ENCODE peak calls at places on chromosomes 3 and 15, in five cellular contexts. E, V, D, A and X are unnamed samples.

GRCh38 chr15:42549052-42549491 is 434 bp downstream of the HAUS2 start:
- DNase-seq in E (peak; percentile 25), V (no peak), D (no peak), A (peak; percentile 27), X (peak; percentile 20)

GRCh38 chr3:160941885-160942494 is 163.2 kb downstream of the B3GALNT1 start:
- DNase-seq in E (peak; percentile 83), V (peak; percentile 72), D (peak; percentile 81), A (peak; percentile 22), X (no peak)

GRCh38 chr3:68987322-68987721 is 26.2 kb downstream of the EOGT start:
- DNase-seq in E (no peak), V (no peak), D (no peak), A (no peak), X (no peak)

GRCh38 chr3:106341090-106341489 is 472.3 kb upstream of the CBLB start:
- DNase-seq in E (no peak), V (no peak), D (peak; percentile 66), A (no peak), X (no peak)

GRCh38 chr3:174016186-174016585 is 618.6 kb downstream of the NLGN1 start:
- DNase-seq in E (no peak), V (no peak), D (no peak), A (no peak), X (peak; percentile 14)

GRCh38 chr3:17119198-17120072 is 234.7 kb downstream of the PLCL2 start:
- DNase-seq in E (no peak), V (no peak), D (no peak), A (no peak), X (no peak)

GRCh38 chr15:91192285-91193058 is 92.4 kb downstream of the SV2B start:
- DNase-seq in E (no peak), V (no peak), D (no peak), A (no peak), X (no peak)

GRCh38 chr3:29764603-29765254 is 483.9 kb downstream of the RBMS3 start:
- DNase-seq in E (peak; percentile 45), V (no peak), D (no peak), A (peak; percentile 4), X (no peak)

GRCh38 chr3:98994128-98994762 is 92.8 kb upstream of the DCBLD2 start:
- DNase-seq in E (no peak), V (no peak), D (no peak), A (no peak), X (no peak)

GRCh38 chr3:190041333-190042041 is 79.2 kb downstream of the P3H2 start:
- DNase-seq in E (no peak), V (no peak), D (no peak), A (no peak), X (no peak)

GRCh38 chr3:16739416-16740091 is 134.3 kb upstream of the DAZL start:
- DNase-seq in E (no peak), V (no peak), D (no peak), A (no peak), X (no peak)

GRCh38 chr15:58459045-58459444 is 27.3 kb downstream of the LIPC start:
- DNase-seq in E (no peak), V (no peak), D (peak; percentile 53), A (no peak), X (no peak)

GRCh38 chr15:27483124-27483523 is 512.1 kb downstream of the GABRG3 start:
- DNase-seq in E (no peak), V (no peak), D (no peak), A (no peak), X (no peak)

GRCh38 chr3:43484926-43485488 is 136.8 kb downstream of the ANO10 start:
- DNase-seq in E (no peak), V (no peak), D (no peak), A (no peak), X (no peak)

DNA sequence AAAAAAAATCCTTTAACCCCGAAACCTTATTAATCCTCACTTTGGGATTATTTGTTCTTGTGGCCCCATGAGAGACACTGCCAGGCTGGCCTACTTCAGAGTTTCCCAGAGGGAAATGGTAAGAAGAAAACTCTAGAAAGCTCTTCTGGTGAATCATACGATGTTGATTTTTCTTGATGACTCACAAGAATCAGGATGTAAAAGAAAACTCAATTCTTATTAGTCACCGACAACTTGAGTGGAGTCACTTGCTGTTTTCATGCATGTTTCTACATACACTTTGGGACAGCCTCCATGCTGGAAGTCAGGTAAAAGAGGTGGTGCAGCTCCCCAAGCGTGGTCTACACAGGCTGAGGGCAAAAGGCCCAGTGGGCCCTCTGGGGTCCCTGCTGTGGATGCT is 42.8 kb downstream of the MYO5C start:
- DNase-seq in E (peak; percentile 28), V (no peak), D (no peak), A (peak; percentile 98), X (peak; percentile 70)
- TF ChIP-seq POLR2A in E (no peak), V (no peak), D (no peak), A (no peak), X (no peak)

GRCh38 chr3:31241533-31241932 is 291.2 kb upstream of the STT3B start:
- DNase-seq in E (no peak), V (no peak), D (no peak), A (no peak), X (no peak)
- TF ChIP-seq POLR2A in E (no peak), V (no peak), D (no peak), A (no peak), X (no peak)

DNA sequence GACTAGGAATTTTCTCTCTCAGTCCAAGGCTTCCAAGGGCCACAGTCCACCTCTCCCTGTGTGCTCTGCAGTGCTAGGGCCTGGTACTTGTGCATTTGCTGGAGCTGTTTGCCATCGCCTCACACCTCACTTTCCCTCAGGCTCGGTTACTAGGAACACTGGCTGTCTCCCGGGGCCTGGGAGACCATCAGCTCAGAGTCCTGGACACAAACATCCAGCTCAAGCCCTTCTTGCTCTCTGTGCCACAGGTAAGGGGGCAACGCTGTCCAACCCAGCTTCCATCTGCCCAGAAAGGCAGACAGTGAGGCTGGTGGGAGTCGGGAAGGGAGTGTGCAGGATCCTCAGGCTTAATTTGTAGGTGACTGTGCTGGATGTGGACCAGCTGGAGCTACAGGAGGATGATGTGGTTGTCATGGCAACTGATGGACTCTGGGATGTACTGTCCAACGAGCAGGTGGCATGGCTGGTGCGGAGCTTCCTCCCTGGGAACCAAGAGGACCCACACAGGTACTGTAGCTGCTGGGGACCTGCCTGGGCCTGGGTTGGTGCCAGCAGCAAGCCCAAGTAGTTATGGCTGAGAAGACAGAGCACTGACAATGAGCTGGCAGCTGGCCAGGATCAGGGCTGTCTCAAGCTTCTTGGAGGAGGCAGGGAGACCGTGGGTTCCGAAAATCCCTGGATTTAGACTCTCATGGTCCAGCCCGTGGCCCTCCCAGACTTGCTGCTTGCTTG is 3.4 kb downstream of the PPM1M start:
- DNase-seq in E (peak; percentile 28), V (no peak), D (peak; percentile 81), A (no peak), X (no peak)
- TF ChIP-seq POLR2A in E (no peak), V (no peak), D (no peak), A (no peak), X (no peak)

DNA sequence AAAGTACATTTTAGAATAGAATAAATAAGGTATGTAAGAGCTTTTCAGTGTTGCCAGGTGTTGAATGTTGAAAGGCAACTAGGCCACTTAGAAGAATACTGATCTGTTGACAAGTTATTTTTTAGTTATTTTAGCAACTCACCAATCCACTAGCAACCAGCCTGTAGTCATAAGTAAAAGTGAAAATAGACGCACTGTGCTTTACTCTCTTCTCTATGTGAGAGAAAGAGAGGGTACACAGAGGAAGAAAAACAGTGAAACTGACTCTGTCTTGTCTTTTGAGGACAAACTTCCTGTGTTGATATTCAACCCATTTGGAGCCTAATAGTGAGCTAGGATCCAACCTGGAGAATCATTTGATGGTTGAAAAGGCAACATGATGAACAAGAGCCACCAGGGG is 327.1 kb upstream of the GOLIM4 start:
- DNase-seq in E (no peak), V (no peak), D (no peak), A (no peak), X (no peak)
- TF ChIP-seq POLR2A in E (no peak), V (no peak), D (no peak), A (no peak), X (no peak)

DNA sequence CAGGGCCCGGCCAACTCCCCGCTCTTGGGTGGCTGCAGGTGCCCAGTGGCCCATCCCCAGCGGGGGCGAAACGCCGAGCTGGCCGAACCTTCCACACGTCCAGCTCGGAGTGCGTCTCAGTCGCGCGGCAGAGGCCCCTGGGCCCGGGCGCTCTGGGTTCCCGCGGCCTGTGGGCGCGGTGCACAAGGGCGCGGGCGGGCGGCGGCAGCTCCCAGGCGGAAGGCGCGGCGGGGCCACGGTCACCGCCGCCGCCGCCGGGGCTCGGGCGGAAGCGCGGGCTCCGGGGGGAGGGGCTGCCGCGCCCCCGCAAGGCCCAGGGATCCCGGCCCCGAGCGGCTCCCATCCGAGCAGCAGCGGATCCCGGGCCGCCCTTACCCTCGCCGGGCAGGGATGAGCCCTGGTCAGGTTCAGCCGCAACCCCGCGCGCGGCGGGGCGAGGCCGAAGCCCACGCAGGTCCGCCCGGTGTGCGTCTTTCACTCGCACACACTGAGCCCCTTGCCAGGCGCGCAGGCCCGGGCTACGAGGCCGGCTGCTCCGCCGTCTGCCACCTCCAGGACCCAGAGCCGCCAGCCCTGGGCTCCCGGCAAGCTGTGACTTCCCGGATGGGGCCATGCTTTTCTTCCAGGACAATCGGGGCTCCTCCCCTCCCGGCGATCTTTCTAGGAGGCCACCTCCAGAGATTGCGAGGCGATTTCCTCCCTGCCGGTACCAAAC is 54.2 kb downstream of the CCDC54 start:
- DNase-seq in E (peak; percentile 81), V (peak; percentile 45), D (peak; percentile 86), A (peak; percentile 73), X (peak; percentile 72)
- TF ChIP-seq POLR2A in E (peak; percentile 89), V (no peak), D (peak; percentile 63), A (peak; percentile 86), X (peak; percentile 68)

DNA sequence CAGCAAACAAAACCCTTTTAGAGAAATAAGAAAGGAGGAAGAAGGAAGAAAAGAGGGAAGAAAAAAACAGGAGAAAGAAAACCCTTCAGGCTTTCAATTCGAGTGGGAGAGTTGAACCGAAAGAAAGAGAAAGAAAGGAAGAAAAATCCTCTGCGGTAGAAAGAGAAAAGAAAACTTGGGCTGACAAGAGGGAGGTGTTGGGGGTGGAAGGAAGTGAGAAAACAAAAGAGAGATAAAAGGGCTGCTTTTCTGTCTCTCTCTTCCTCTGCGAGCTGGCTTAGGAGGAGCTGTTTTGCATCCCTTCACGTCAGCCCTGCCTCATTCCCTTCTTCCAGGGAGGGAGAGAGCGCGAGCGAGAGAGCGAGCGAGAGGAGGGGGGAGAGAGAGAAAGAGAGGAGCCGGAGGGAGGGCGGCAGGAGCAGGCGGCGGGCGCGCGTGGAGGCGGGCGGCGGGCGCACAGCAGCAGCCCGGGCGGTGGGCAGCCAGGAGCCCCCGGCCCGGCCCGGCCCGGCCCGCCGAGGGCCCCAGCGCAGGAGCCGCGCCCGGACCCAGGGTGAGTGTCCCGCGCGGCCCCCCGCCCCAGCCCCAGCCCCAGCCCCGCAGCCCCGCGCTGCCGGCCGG is at the start of gene ZNF710:
- DNase-seq in E (peak; percentile 42), V (peak; percentile 44), D (peak; percentile 83), A (peak; percentile 77), X (peak; percentile 39)
- TF ChIP-seq POLR2A in E (peak; percentile 15), V (no peak), D (peak; percentile 39), A (peak; percentile 30), X (peak; percentile 38)

GRCh38 chr3:148865039-148865438 is at the start of gene CPA3:
- DNase-seq in E (no peak), V (no peak), D (no peak), A (no peak), X (no peak)

GRCh38 chr3:148863814-148864213 is 1.3 kb upstream of the CPA3 start:
- DNase-seq in E (no peak), V (no peak), D (no peak), A (no peak), X (no peak)

GRCh38 chr3:148866261-148866660 is 1.2 kb downstream of the CPA3 start:
- DNase-seq in E (no peak), V (no peak), D (no peak), A (no peak), X (peak; percentile 13)

GRCh38 chr3:148861277-148861869 is 3.7 kb upstream of the CPA3 start:
- DNase-seq in E (no peak), V (no peak), D (no peak), A (peak; percentile 29), X (peak; percentile 19)

GRCh38 chr3:148863297-148863696 is 1.8 kb upstream of the CPA3 start:
- DNase-seq in E (no peak), V (no peak), D (no peak), A (no peak), X (no peak)
- TF ChIP-seq POLR2A in E (no peak), V (no peak), D (no peak), A (no peak), X (no peak)